ENCODE peak calls at places on chromosomes 16 and 17, in four cellular contexts. R is aorta, S is amniotic stem cell, W is ELR. M is an unnamed sample.

GRCh38 chr16:52114414-52114813 is 432.5 kb downstream of the TOX3 start:
- DNase-seq in R (no peak), W (no peak), S (no peak), M (no peak)

GRCh38 chr16:648071-648785 is 937 bp upstream of the WDR90 start:
- DNase-seq in R (no peak), S (no peak), W (peak), M (no peak)

GRCh38 chr17:64662774-64663367 is 764 bp upstream of the SMURF2 start:
- DNase-seq in S (no peak), R (no peak), W (no peak), M (no peak)

GRCh38 chr17:43453331-43453812 is 30.4 kb upstream of the DHX8 start:
- DNase-seq in W (no peak), S (no peak), R (no peak), M (no peak)

GRCh38 chr17:50830994-50831393 is 4.4 kb upstream of the WFIKKN2 start:
- DNase-seq in W (no peak), R (peak), S (no peak), M (peak)

GRCh38 chr16:48117217-48118105 is 38.3 kb downstream of the ABCC12 start:
- DNase-seq in R (no peak), S (no peak), W (peak), M (no peak)

GRCh38 chr17:36602030-36602737 is 801 bp downstream of the MRM1 start:
- DNase-seq in R (no peak), W (peak), S (no peak), M (no peak)

GRCh38 chr16:22232277-22233049 is 26.4 kb downstream of the EEF2K start:
- DNase-seq in R (no peak), S (no peak), W (peak), M (no peak)

GRCh38 chr16:85342348-85342747 is 230.1 kb upstream of the CIBAR2 start:
- DNase-seq in W (no peak), S (no peak), R (no peak), M (no peak)

GRCh38 chr17:44241104-44241503 is 21.6 kb upstream of the UBTF start:
- DNase-seq in W (no peak), R (no peak), S (no peak), M (no peak)

GRCh38 chr16:88917915-88918627 is 51.6 kb upstream of the PABPN1L start:
- DNase-seq in W (no peak), S (no peak), R (no peak), M (no peak)

GRCh38 chr16:21963887-21964286 is 10.7 kb downstream of the UQCRC2 start:
- DNase-seq in R (no peak), S (no peak), W (no peak), M (no peak)

GRCh38 chr16:24471616-24472015 is 67.8 kb upstream of the RBBP6 start:
- DNase-seq in R (no peak), S (no peak), W (no peak), M (no peak)

GRCh38 chr17:74177018-74177450 is 26.4 kb upstream of the RPL38 start:
- DNase-seq in W (peak), R (peak), S (no peak), M (peak)

GRCh38 chr17:34487616-34488015 is 91.8 kb upstream of the TMEM132E start:
- DNase-seq in W (no peak), S (no peak), R (no peak), M (no peak)

GRCh38 chr16:22948603-22949368 is 134.8 kb downstream of the HS3ST2 start:
- DNase-seq in R (peak), W (peak), S (peak), M (no peak)

GRCh38 chr16:2229602-2230250 is 6.3 kb downstream of the E4F1 start:
- DNase-seq in W (no peak), S (no peak), R (no peak), M (no peak)

GRCh38 chr17:77233635-77234334 is 93.0 kb downstream of the SEC14L1 start:
- DNase-seq in R (peak), W (peak), S (no peak), M (peak)

GRCh38 chr16:19757762-19758595 is 39.9 kb downstream of the IQCK start:
- DNase-seq in R (no peak), S (no peak), W (no peak), M (no peak)

GRCh38 chr17:835263-835662 is 53.1 kb downstream of the MRM3 start:
- DNase-seq in W (peak), R (no peak), S (peak), M (no peak)